ENCODE peak calls at places on chromosome 3, in eight cellular contexts. S is HEK293T; T is KBM-7; W is stimulated activated CD8-positive, alpha-beta memory T cell treated with anti-CD3 and anti-CD28 coated beads, Interleukin-4, amount 100 ng/mL, for 4 hours; K is heart left ventricle; A is AG08396; B is NCI-H460; C is sigmoid colon. M is an unnamed sample.
A peak's percentile ranks its signal among the peaks of the same experiment; 100 is the strongest.

GRCh38 chr3:66830301-66830700 is 167.8 kb upstream of the KBTBD8 start:
- DNase-seq in W (no peak), K (no peak), S (no peak), B (no peak), C (no peak), A (no peak), T (no peak), M (no peak)

GRCh38 chr3:115553796-115554495 is 69.4 kb upstream of the GAP43 start:
- DNase-seq in S (no peak), W (no peak), T (no peak), C (no peak), A (no peak), B (no peak), K (no peak), M (no peak)

GRCh38 chr3:122934251-122934650 is 93.3 kb downstream of the SEMA5B start:
- DNase-seq in B (no peak), W (no peak), T (no peak), A (no peak), C (no peak), S (no peak), K (no peak), M (no peak)

GRCh38 chr3:31724681-31725080 is 192.0 kb downstream of the STT3B start:
- DNase-seq in S (peak; percentile 28), T (peak; percentile 4), K (no peak), C (no peak), W (no peak), A (peak; percentile 14), B (no peak), M (no peak)

GRCh38 chr3:124818398-124819150 is 68.6 kb downstream of the ITGB5 start:
- DNase-seq in C (no peak), B (no peak), W (no peak), K (no peak), T (no peak), S (no peak), A (no peak), M (no peak)

GRCh38 chr3:74861211-74861610 is 246.8 kb upstream of the CNTN3 start:
- DNase-seq in W (no peak), A (no peak), T (no peak), C (no peak), K (no peak), B (no peak), S (no peak), M (no peak)

GRCh38 chr3:99532246-99532645 is 106.1 kb upstream of the COL8A1 start:
- DNase-seq in K (peak; percentile 39), C (no peak), A (peak; percentile 61), S (peak; percentile 61), T (peak; percentile 53), W (no peak), B (peak; percentile 87), M (peak; percentile 12)

GRCh38 chr3:15319127-15319526 is 13.3 kb downstream of the SH3BP5 start:
- DNase-seq in C (no peak), T (no peak), S (no peak), A (no peak), W (no peak), B (no peak), K (no peak), M (no peak)

GRCh38 chr3:36525115-36525711 is 144.9 kb downstream of the STAC start:
- DNase-seq in C (no peak), B (no peak), K (no peak), W (no peak), S (no peak), T (no peak), A (peak; percentile 33), M (no peak)

GRCh38 chr3:173945801-173946200 is 548.3 kb downstream of the NLGN1 start:
- DNase-seq in C (no peak), T (no peak), A (no peak), S (no peak), W (no peak), K (no peak), B (no peak), M (peak; percentile 75)

GRCh38 chr3:112642912-112643506 is 2.1 kb upstream of the CCDC80 start:
- DNase-seq in B (peak; percentile 86), A (peak; percentile 73), S (peak; percentile 84), W (peak; percentile 59), K (peak; percentile 83), C (peak; percentile 93), T (peak; percentile 84), M (peak; percentile 92)

GRCh38 chr3:194273396-194274310 is 77.5 kb downstream of the CPN2 start:
- DNase-seq in K (peak; percentile 39), T (no peak), B (no peak), S (no peak), A (no peak), W (no peak), C (peak; percentile 69), M (no peak)

GRCh38 chr3:177451940-177452484 is 254.7 kb upstream of the TBL1XR1 start:
- DNase-seq in W (no peak), A (no peak), B (no peak), K (no peak), C (no peak), T (no peak), S (no peak), M (no peak)

GRCh38 chr3:184780981-184781515 is 30.9 kb upstream of the VPS8 start:
- DNase-seq in W (no peak), K (no peak), T (no peak), S (no peak), A (no peak), B (no peak), C (no peak), M (no peak)